ENCODE peak calls at places on chromosomes 12 and 14, in eight cellular contexts. J is neural progenitor cell, E is left ventricle myocardium inferior, C is omental fat pad, P is tibial artery, N is GM12865, R is endodermal cell, K is tibial nerve. I is an unnamed sample.

GRCh38 chr12:69241444-69242092 is 2.2 kb downstream of the CPSF6 start:
- DNase-seq in P (no peak), J (no peak), R (no peak), C (no peak), K (no peak), N (no peak), E (no peak), I (no peak)

GRCh38 chr12:25996677-25997076 is 38.2 kb downstream of the RASSF8 start:
- DNase-seq in E (no peak), K (no peak), C (no peak), N (peak; percentile 53), J (no peak), R (no peak), P (no peak), I (no peak)

GRCh38 chr12:82880442-82880901 is 193.8 kb downstream of the TMTC2 start:
- DNase-seq in N (no peak), E (no peak), R (no peak), K (no peak), P (no peak), C (no peak), J (peak; percentile 26), I (no peak)

GRCh38 chr12:57545809-57546437 is 1.1 kb downstream of the DCTN2 start:
- DNase-seq in K (no peak), J (no peak), N (no peak), R (peak; percentile 64), P (no peak), E (no peak), C (no peak), I (no peak)

GRCh38 chr14:54570651-54571415 is 3.9 kb downstream of the SAMD4A start:
- DNase-seq in P (no peak), J (no peak), R (no peak), E (no peak), N (no peak), C (no peak), K (no peak), I (no peak)

GRCh38 chr12:16324300-16324699 is 23.1 kb upstream of the MGST1 start:
- DNase-seq in P (no peak), J (no peak), C (no peak), E (no peak), R (no peak), K (no peak), N (no peak), I (no peak)

GRCh38 chr14:99231850-99232401 is 40.1 kb downstream of the BCL11B start:
- DNase-seq in J (peak; percentile 85), R (peak; percentile 95), N (no peak), C (no peak), E (no peak), P (no peak), K (no peak), I (no peak)

GRCh38 chr12:71397433-71397954 is 42.1 kb upstream of the LGR5 start:
- DNase-seq in R (no peak), N (no peak), K (no peak), C (no peak), P (no peak), E (no peak), J (no peak), I (no peak)

GRCh38 chr12:116202940-116203339 is 74.6 kb downstream of the MED13L start:
- DNase-seq in J (no peak), C (no peak), K (no peak), E (no peak), N (no peak), R (no peak), P (no peak), I (no peak)

GRCh38 chr14:35140718-35141581 is 18.6 kb downstream of the PRORP start:
- DNase-seq in C (no peak), N (peak; percentile 34), K (no peak), E (no peak), P (no peak), R (no peak), J (no peak), I (no peak)

GRCh38 chr12:130436741-130437501 is 99.2 kb downstream of the PIWIL1 start:
- DNase-seq in K (no peak), N (no peak), P (no peak), C (no peak), R (no peak), E (no peak), J (no peak), I (no peak)

GRCh38 chr12:5710260-5710878 is 234.7 kb downstream of the ANO2 start:
- DNase-seq in J (no peak), E (no peak), R (no peak), N (no peak), K (no peak), P (no peak), C (no peak), I (no peak)

GRCh38 chr14:49464885-49465284 is 121.3 kb downstream of the RPS29 start:
- DNase-seq in R (peak; percentile 82), E (no peak), K (no peak), J (peak; percentile 72), N (no peak), C (no peak), P (no peak), I (no peak)

GRCh38 chr12:49583361-49584094 is 15.6 kb upstream of the MCRS1 start:
- DNase-seq in P (no peak), C (no peak), E (no peak), K (no peak), N (no peak), R (no peak), J (no peak), I (no peak)

GRCh38 chr14:89646971-89647370 is 229.9 kb upstream of the FOXN3 start:
- DNase-seq in P (no peak), C (no peak), J (no peak), K (no peak), N (no peak), E (no peak), R (no peak), I (no peak)

GRCh38 chr14:100827751-100828447 is 2.0 kb downstream of the MEG3 start:
- DNase-seq in N (no peak), J (no peak), C (no peak), P (no peak), E (no peak), R (no peak), K (no peak), I (no peak)

GRCh38 chr12:51937941-51938340 is 13.6 kb upstream of the ACVR1B start:
- DNase-seq in E (no peak), P (no peak), K (no peak), C (no peak), R (no peak), J (peak; percentile 53), N (no peak), I (no peak)

GRCh38 chr14:31068235-31068634 is 42.1 kb upstream of the STRN3 start:
- DNase-seq in C (no peak), J (no peak), E (no peak), N (peak; percentile 16), K (no peak), P (no peak), R (no peak), I (no peak)

GRCh38 chr12:111074559-111074958 is 154.2 kb upstream of the MYL2 start:
- DNase-seq in N (no peak), J (no peak), K (no peak), P (no peak), C (no peak), R (no peak), E (no peak), I (no peak)

GRCh38 chr12:87758271-87758670 is 270.9 kb downstream of the C12orf50 start:
- DNase-seq in N (no peak), J (no peak), P (no peak), K (no peak), C (no peak), R (no peak), E (no peak), I (no peak)

GRCh38 chr12:23555808-23556207 is 393.7 kb downstream of the SOX5 start:
- DNase-seq in N (no peak), C (no peak), J (no peak), P (no peak), K (no peak), R (no peak), E (no peak), I (no peak)

GRCh38 chr14:99194736-99195135 is 77.3 kb downstream of the BCL11B start:
- DNase-seq in C (no peak), J (no peak), E (no peak), N (no peak), K (no peak), P (no peak), R (no peak), I (no peak)

GRCh38 chr12:29639893-29640495 is 142.5 kb upstream of the OVCH1 start:
- DNase-seq in J (no peak), P (no peak), K (no peak), R (peak; percentile 68), E (peak; percentile 23), N (no peak), C (no peak), I (no peak)

GRCh38 chr12:29644536-29645162 is 139.1 kb downstream of the TMTC1 start:
- DNase-seq in K (no peak), R (no peak), J (no peak), C (no peak), E (no peak), P (no peak), N (no peak), I (no peak)

GRCh38 chr12:29638528-29638927 is 141.0 kb upstream of the OVCH1 start:
- DNase-seq in K (no peak), E (no peak), N (no peak), R (peak; percentile 56), C (no peak), P (no peak), J (no peak), I (no peak)

GRCh38 chr12:29640589-29641345 is 143.0 kb downstream of the TMTC1 start:
- DNase-seq in E (peak; percentile 35), C (peak; percentile 23), P (no peak), J (peak; percentile 57), R (peak; percentile 97), K (no peak), N (no peak), I (no peak)
- TF ChIP-seq CTCF in E (peak; percentile 25), C (no peak), P (peak; percentile 38), J (no peak), R (peak; percentile 67), K (no peak), N (no peak), I (peak; percentile 7)

GRCh38 chr12:67019070-67019469 is 250.1 kb upstream of the CAND1 start:
- DNase-seq in E (no peak), J (peak; percentile 17), N (no peak), C (no peak), P (no peak), K (no peak), R (peak; percentile 56), I (no peak)

GRCh38 chr12:67014642-67015041 is 254.5 kb upstream of the CAND1 start:
- DNase-seq in C (no peak), K (no peak), N (no peak), R (no peak), E (no peak), J (no peak), P (no peak), I (no peak)

GRCh38 chr12:67018105-67018504 is 251.1 kb upstream of the CAND1 start:
- DNase-seq in P (no peak), J (peak; percentile 41), N (no peak), R (peak; percentile 91), E (no peak), C (no peak), K (no peak), I (no peak)
- TF ChIP-seq CTCF in P (no peak), J (peak; percentile 38), N (no peak), R (peak; percentile 76), E (no peak), C (no peak), K (no peak), I (no peak)

GRCh38 chr14:72617391-72618011 is 276.4 kb downstream of the DPF3 start:
- DNase-seq in E (peak; percentile 44), N (no peak), P (no peak), R (no peak), K (no peak), J (peak; percentile 48), C (no peak), I (peak; percentile 86)
- TF ChIP-seq CTCF in E (no peak), N (no peak), P (no peak), R (no peak), K (no peak), J (no peak), C (no peak), I (peak; percentile 16)

GRCh38 chr12:123238330-123238682 is 5.1 kb downstream of the MTRFR start:
- DNase-seq in J (no peak), R (no peak), E (no peak), P (no peak), C (no peak), K (no peak), N (no peak), I (no peak)
- TF ChIP-seq CTCF in J (no peak), R (no peak), E (no peak), P (no peak), C (no peak), K (no peak), N (no peak), I (no peak)

I was measured in osteocyte.